ENCODE peak calls at places on chromosomes 7 and 10, in five cellular contexts. One of them, this sample, is unnamed.

GRCh38 chr10:110827872-110828271 is 43.9 kb upstream of the PDCD4 start:
- DNase-seq in Panc1: no peak
- DNase-seq in heart right ventricle: peak
- DNase-seq in cardiac fibroblast: no peak
- DNase-seq in AG10803: no peak
- DNase-seq in this sample: no peak

GRCh38 chr10:14072541-14072940 is 258.2 kb downstream of the FRMD4A start:
- DNase-seq in cardiac fibroblast: no peak
- DNase-seq in heart right ventricle: no peak
- DNase-seq in Panc1: no peak
- DNase-seq in AG10803: no peak
- DNase-seq in this sample: no peak

GRCh38 chr7:74584160-74584954 is 73.2 kb upstream of the GTF2I start:
- DNase-seq in cardiac fibroblast: no peak
- DNase-seq in Panc1: no peak
- DNase-seq in AG10803: no peak
- DNase-seq in heart right ventricle: no peak
- DNase-seq in this sample: no peak

GRCh38 chr7:132464740-132465139 is 111.5 kb downstream of the PLXNA4 start:
- DNase-seq in AG10803: peak
- DNase-seq in Panc1: no peak
- DNase-seq in cardiac fibroblast: peak
- DNase-seq in heart right ventricle: peak
- DNase-seq in this sample: peak

GRCh38 chr10:15571570-15571969 is 148.2 kb downstream of the ITGA8 start:
- DNase-seq in heart right ventricle: peak
- DNase-seq in cardiac fibroblast: peak
- DNase-seq in AG10803: peak
- DNase-seq in Panc1: no peak
- DNase-seq in this sample: no peak

GRCh38 chr10:27390681-27391080 is 113.4 kb upstream of the RAB18 start:
- DNase-seq in cardiac fibroblast: no peak
- DNase-seq in Panc1: no peak
- DNase-seq in heart right ventricle: no peak
- DNase-seq in AG10803: peak
- DNase-seq in this sample: peak

GRCh38 chr10:92094960-92095359 is 171.4 kb downstream of the BTAF1 start:
- DNase-seq in AG10803: no peak
- DNase-seq in Panc1: no peak
- DNase-seq in cardiac fibroblast: no peak
- DNase-seq in heart right ventricle: no peak
- DNase-seq in this sample: no peak

GRCh38 chr10:24349379-24350110 is 140.6 kb downstream of the KIAA1217 start:
- DNase-seq in AG10803: peak
- DNase-seq in heart right ventricle: no peak
- DNase-seq in cardiac fibroblast: peak
- DNase-seq in Panc1: no peak
- DNase-seq in this sample: peak

GRCh38 chr10:102597131-102597891 is 47.0 kb upstream of the TRIM8 start:
- DNase-seq in cardiac fibroblast: peak
- DNase-seq in heart right ventricle: peak
- DNase-seq in Panc1: no peak
- DNase-seq in AG10803: no peak
- DNase-seq in this sample: no peak

GRCh38 chr7:45601094-45601493 is 26.9 kb downstream of the ADCY1 start:
- DNase-seq in cardiac fibroblast: no peak
- DNase-seq in Panc1: no peak
- DNase-seq in AG10803: no peak
- DNase-seq in heart right ventricle: no peak
- DNase-seq in this sample: no peak

GRCh38 chr10:127997937-127998336 is 91.0 kb downstream of the PTPRE start:
- DNase-seq in heart right ventricle: no peak
- DNase-seq in AG10803: no peak
- DNase-seq in Panc1: no peak
- DNase-seq in cardiac fibroblast: peak
- DNase-seq in this sample: no peak

GRCh38 chr10:116774728-116775151 is 32.4 kb upstream of the HSPA12A start:
- DNase-seq in heart right ventricle: no peak
- DNase-seq in AG10803: no peak
- DNase-seq in cardiac fibroblast: no peak
- DNase-seq in Panc1: no peak
- DNase-seq in this sample: peak

GRCh38 chr7:129989466-129989865 is 36.7 kb upstream of the UBE2H start:
- DNase-seq in Panc1: no peak
- DNase-seq in cardiac fibroblast: no peak
- DNase-seq in AG10803: no peak
- DNase-seq in heart right ventricle: no peak
- DNase-seq in this sample: peak

GRCh38 chr10:3516626-3517255 is 268.3 kb downstream of the KLF6 start:
- DNase-seq in cardiac fibroblast: no peak
- DNase-seq in heart right ventricle: no peak
- DNase-seq in Panc1: no peak
- DNase-seq in AG10803: peak
- DNase-seq in this sample: no peak

GRCh38 chr7:98206451-98207330 is 4.5 kb upstream of the BHLHA15 start:
- DNase-seq in Panc1: no peak
- DNase-seq in AG10803: no peak
- DNase-seq in heart right ventricle: no peak
- DNase-seq in cardiac fibroblast: no peak
- DNase-seq in this sample: no peak

GRCh38 chr10:127149613-127150081 is 46.7 kb downstream of the INSYN2A start:
- DNase-seq in heart right ventricle: no peak
- DNase-seq in Panc1: no peak
- DNase-seq in AG10803: peak
- DNase-seq in cardiac fibroblast: no peak
- DNase-seq in this sample: no peak

GRCh38 chr10:60382946-60383681 is 6.6 kb downstream of the ANK3 start:
- DNase-seq in Panc1: no peak
- DNase-seq in heart right ventricle: no peak
- DNase-seq in cardiac fibroblast: peak
- DNase-seq in AG10803: peak
- DNase-seq in this sample: peak

GRCh38 chr10:11395581-11396310 is 215.7 kb downstream of the USP6NL start:
- DNase-seq in heart right ventricle: no peak
- DNase-seq in cardiac fibroblast: no peak
- DNase-seq in AG10803: no peak
- DNase-seq in Panc1: no peak
- DNase-seq in this sample: no peak

GRCh38 chr7:79096361-79096805 is 357.1 kb downstream of the MAGI2 start:
- DNase-seq in AG10803: no peak
- DNase-seq in heart right ventricle: no peak
- DNase-seq in Panc1: no peak
- DNase-seq in cardiac fibroblast: no peak
- DNase-seq in this sample: peak

DNA sequence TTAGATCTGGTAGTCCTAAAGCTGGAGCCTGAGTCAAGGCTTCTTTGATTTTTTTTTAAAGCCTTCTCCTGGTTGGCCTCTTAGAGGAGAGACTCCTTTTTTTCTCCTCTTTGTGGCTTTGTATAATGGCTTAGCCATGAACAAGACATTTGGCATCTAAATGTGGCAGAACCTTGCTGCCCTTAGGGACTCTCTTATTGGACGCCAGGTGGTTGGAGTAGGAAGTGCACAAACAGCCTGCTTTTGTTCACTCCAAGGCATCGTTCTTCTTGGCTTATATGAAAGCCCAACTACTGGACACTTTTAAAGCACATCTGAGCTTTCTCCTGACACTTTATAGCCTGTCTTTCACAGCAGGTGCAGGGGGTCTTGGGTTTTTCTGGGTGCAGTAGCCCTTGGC is 25.0 kb downstream of the ZPBP start:
- DNase-seq in Panc1: no peak
- DNase-seq in cardiac fibroblast: peak
- DNase-seq in AG10803: peak
- DNase-seq in heart right ventricle: no peak
- DNase-seq in this sample: peak
- H3K4me3 ChIP-seq in Panc1: peak
- H3K4me3 ChIP-seq in cardiac fibroblast: no peak
- H3K4me3 ChIP-seq in AG10803: no peak
- H3K4me3 ChIP-seq in heart right ventricle: no peak
- H3K4me3 ChIP-seq in this sample: no peak

DNA sequence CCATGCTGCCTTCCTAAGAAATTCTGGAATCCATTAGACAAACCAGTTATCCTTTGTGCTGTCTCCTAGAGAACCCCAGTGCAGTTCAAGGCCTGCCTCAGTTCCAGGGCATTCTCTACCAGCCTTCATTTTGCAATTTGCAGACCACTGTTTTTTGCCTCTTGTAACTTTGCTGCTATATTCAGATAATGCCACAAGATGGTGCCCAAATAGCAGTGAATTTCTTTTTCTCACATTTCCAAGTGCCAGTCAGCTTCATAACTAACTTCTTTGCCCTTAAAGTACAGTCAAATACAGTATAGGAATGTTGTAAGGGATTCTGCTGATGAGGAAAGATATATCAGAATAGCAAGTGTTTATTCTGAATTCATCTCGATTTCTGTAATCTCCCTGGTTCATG is 25.2 kb downstream of the LOXL4 start:
- DNase-seq in cardiac fibroblast: peak
- DNase-seq in heart right ventricle: no peak
- DNase-seq in AG10803: peak
- DNase-seq in Panc1: no peak
- DNase-seq in this sample: no peak
- TF ChIP-seq CTCF in cardiac fibroblast: peak
- TF ChIP-seq CTCF in heart right ventricle: peak
- TF ChIP-seq CTCF in AG10803: peak
- TF ChIP-seq CTCF in Panc1: peak
- TF ChIP-seq CTCF in this sample: peak

GRCh38 chr7:150978136-150978789 is at the start of gene KCNH2:
- DNase-seq in Panc1: no peak
- DNase-seq in cardiac fibroblast: no peak
- DNase-seq in heart right ventricle: peak
- DNase-seq in AG10803: no peak
- DNase-seq in this sample: no peak
- H3K4me3 ChIP-seq in Panc1: peak
- H3K4me3 ChIP-seq in cardiac fibroblast: no peak
- H3K4me3 ChIP-seq in heart right ventricle: peak
- H3K4me3 ChIP-seq in AG10803: no peak
- H3K4me3 ChIP-seq in this sample: peak

GRCh38 chr10:69791812-69792211 is 9.9 kb upstream of the COL13A1 start:
- DNase-seq in Panc1: no peak
- DNase-seq in heart right ventricle: no peak
- DNase-seq in cardiac fibroblast: no peak
- DNase-seq in AG10803: no peak
- DNase-seq in this sample: no peak

GRCh38 chr10:69789164-69789576 is 12.5 kb upstream of the COL13A1 start:
- DNase-seq in Panc1: no peak
- DNase-seq in AG10803: no peak
- DNase-seq in heart right ventricle: no peak
- DNase-seq in cardiac fibroblast: no peak
- DNase-seq in this sample: no peak

GRCh38 chr10:69787681-69788080 is 14.0 kb upstream of the COL13A1 start:
- DNase-seq in Panc1: no peak
- DNase-seq in AG10803: no peak
- DNase-seq in cardiac fibroblast: no peak
- DNase-seq in heart right ventricle: no peak
- DNase-seq in this sample: no peak

GRCh38 chr10:69783515-69783914 is 18.2 kb upstream of the COL13A1 start:
- DNase-seq in Panc1: no peak
- DNase-seq in AG10803: no peak
- DNase-seq in cardiac fibroblast: no peak
- DNase-seq in heart right ventricle: no peak
- DNase-seq in this sample: no peak

GRCh38 chr10:69786791-69787190 is 14.9 kb upstream of the COL13A1 start:
- DNase-seq in Panc1: no peak
- DNase-seq in cardiac fibroblast: peak
- DNase-seq in AG10803: peak
- DNase-seq in heart right ventricle: no peak
- DNase-seq in this sample: peak
- TF ChIP-seq CTCF in Panc1: peak
- TF ChIP-seq CTCF in cardiac fibroblast: peak
- TF ChIP-seq CTCF in AG10803: peak
- TF ChIP-seq CTCF in heart right ventricle: peak
- TF ChIP-seq CTCF in this sample: peak

This sample was measured in mammary epithelial cell.